ENCODE peak calls at places on chromosomes 1 and 21, in four cellular contexts. M is SK-N-SH, N is HepG2, G is GM12878. I is an unnamed sample.

GRCh38 chr1:215277537-215277936 is 195.0 kb downstream of the KCNK2 start:
- DNase-seq in G (no peak), N (no peak), M (no peak), I (no peak)

GRCh38 chr1:91828007-91828321 is 58.0 kb downstream of the TGFBR3 start:
- DNase-seq in N (no peak), M (no peak), G (no peak), I (no peak)

GRCh38 chr1:109933856-109934711 is 23.4 kb downstream of the CSF1 start:
- DNase-seq in N (peak), G (no peak), M (no peak), I (no peak)

GRCh38 chr21:34595457-34595856 is 19.5 kb downstream of the RCAN1 start:
- DNase-seq in G (no peak), M (no peak), N (peak), I (no peak)

GRCh38 chr1:151494741-151495281 is 16.4 kb upstream of the CGN start:
- DNase-seq in N (peak), G (no peak), M (no peak), I (no peak)

GRCh38 chr1:156052862-156053769 is 482 bp downstream of the UBQLN4 start:
- DNase-seq in M (peak), G (no peak), N (peak), I (peak)

GRCh38 chr1:180169641-180170155 is 15.0 kb downstream of the QSOX1 start:
- DNase-seq in G (no peak), N (no peak), M (no peak), I (no peak)

GRCh38 chr1:214416417-214417212 is 134.8 kb downstream of the PTPN14 start:
- DNase-seq in G (no peak), M (no peak), N (no peak), I (no peak)

GRCh38 chr1:237851209-237851845 is 39.4 kb downstream of the ZP4 start:
- DNase-seq in M (peak), G (no peak), N (peak), I (peak)

GRCh38 chr1:65719391-65719790 is 73.3 kb upstream of the PDE4B start:
- DNase-seq in G (no peak), M (no peak), N (no peak), I (no peak)

GRCh38 chr1:173946380-173946921 is 29.3 kb upstream of the SERPINC1 start:
- DNase-seq in M (no peak), N (no peak), G (no peak), I (no peak)

GRCh38 chr1:116314305-116314919 is 58.6 kb upstream of the ATP1A1 start:
- DNase-seq in M (no peak), N (peak), G (no peak), I (no peak)

GRCh38 chr1:64042331-64043100 is 160.9 kb upstream of the UBE2U start:
- DNase-seq in G (no peak), N (no peak), M (no peak), I (no peak)

GRCh38 chr1:90836345-90836679 is 119.2 kb upstream of the BARHL2 start:
- DNase-seq in N (no peak), G (no peak), M (no peak), I (no peak)

DNA sequence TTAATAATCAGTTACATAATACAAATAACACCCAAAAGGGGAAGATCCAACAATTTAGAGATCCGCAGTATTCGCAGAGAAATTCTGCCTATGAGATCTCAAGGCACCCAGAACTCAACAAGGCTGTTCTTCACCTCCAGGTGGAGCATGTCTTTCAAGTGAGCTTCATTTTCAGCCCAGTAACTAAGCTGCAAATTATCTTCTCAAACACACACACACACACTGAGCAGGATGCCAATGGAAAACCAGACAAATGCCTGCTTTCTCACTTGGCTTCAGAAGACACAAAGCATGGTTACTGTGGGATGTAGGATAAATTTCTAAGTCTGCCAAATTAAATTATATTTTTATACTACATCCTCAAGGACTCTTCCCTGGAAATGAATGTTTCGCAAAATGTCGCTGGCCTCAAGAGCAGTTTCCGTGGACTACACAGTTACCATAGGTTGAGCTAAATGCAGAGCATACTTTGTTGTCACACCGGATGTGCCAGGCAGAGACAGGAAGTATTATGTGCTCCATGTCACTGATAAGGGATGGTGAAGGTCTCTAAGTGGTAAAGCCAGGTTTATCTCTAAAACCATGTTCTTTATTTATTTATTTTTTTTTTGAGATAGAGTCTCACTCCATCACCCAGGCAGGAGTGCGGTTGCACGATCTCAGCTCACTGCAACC is 30.3 kb downstream of the UBR4 start:
- DNase-seq in G (no peak), N (peak), M (peak), I (no peak)
- TF ChIP-seq SMC3 in G (no peak), N (peak), M (peak), I (peak)

DNA sequence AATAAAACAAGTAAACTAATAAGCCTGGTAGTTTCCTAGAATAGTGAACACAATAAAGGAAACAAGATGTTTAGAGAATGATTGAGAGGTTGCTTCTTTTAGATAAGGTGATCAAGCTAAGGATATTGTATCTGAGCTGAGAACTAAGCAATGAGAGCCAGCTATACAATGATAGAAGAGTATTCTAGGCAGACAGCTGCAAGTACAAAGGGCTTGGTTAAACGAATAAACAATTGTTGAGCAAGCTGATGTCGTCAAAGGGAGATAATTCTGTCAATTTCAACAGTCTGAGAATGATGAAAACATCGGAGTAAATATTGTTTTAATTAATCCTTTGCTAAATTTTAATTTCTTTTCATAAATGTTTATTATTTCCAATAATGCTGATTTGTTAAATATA is 5.5 kb upstream of the FH start:
- DNase-seq in G (no peak), M (no peak), N (no peak), I (no peak)
- TF ChIP-seq REST in G (no peak), M (no peak), N (no peak), I (no peak)

GRCh38 chr1:153798468-153798780 is 23.2 kb downstream of the SLC27A3 start:
- DNase-seq in G (no peak), N (no peak), M (no peak), I (no peak)

GRCh38 chr1:153795325-153795837 is 20.2 kb downstream of the SLC27A3 start:
- DNase-seq in M (no peak), N (no peak), G (no peak), I (no peak)

GRCh38 chr1:153795934-153796785 is 21.0 kb downstream of the SLC27A3 start:
- DNase-seq in N (no peak), G (no peak), M (no peak), I (no peak)

GRCh38 chr1:153799016-153799415 is 23.8 kb downstream of the SLC27A3 start:
- DNase-seq in G (no peak), M (no peak), N (no peak), I (no peak)

DNA sequence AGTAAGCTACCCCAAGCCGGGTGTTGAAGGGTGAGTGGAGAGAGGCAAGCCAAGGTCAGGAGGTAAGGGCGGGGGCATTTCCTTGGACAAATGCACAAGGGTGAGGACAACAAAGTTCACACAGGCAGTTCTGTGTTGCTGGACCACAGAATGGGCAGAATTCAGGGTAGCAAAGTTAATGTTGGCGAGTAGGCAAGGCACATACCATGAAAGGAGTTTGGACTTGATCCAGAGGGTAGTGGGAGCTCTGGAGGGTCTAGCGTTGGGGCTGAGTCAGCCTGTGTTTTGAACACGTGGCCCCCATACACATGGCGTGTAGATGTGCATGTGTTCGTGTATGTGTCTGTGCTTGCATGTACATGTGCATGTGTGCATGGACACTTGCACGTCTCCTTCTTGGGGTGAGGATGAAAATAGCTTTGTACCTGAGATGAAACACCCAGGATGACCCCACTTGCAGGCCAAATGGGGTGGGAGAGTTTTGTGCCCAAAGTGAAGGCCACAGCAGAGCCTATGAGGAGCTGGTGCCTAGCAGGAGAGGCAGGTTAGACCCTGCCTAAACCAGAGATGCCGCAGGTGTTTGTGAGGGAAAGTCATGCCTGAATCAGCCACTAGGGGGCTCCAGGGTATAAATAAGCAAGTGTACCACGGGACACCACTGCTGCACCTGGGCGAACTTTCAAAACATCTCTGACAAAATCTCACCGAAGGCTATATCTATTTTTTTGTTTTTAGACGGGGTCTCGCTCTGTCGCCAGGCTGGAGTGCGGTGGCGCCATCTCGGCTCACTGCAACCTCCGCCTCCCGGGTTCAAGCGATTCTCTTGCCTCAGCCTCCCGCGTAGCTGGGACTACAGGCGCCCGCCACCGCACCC is 21.8 kb downstream of the SLC27A3 start:
- DNase-seq in G (no peak), N (peak), M (peak), I (peak)
- TF ChIP-seq PBX3 in G (no peak), N (no peak), M (no peak), I (no peak)

GRCh38 chr1:47223174-47223920 is 8.7 kb downstream of the TAL1 start:
- DNase-seq in G (no peak), M (no peak), N (no peak), I (no peak)
- TF ChIP-seq SMC3 in G (no peak), M (no peak), N (no peak), I (no peak)

DNA sequence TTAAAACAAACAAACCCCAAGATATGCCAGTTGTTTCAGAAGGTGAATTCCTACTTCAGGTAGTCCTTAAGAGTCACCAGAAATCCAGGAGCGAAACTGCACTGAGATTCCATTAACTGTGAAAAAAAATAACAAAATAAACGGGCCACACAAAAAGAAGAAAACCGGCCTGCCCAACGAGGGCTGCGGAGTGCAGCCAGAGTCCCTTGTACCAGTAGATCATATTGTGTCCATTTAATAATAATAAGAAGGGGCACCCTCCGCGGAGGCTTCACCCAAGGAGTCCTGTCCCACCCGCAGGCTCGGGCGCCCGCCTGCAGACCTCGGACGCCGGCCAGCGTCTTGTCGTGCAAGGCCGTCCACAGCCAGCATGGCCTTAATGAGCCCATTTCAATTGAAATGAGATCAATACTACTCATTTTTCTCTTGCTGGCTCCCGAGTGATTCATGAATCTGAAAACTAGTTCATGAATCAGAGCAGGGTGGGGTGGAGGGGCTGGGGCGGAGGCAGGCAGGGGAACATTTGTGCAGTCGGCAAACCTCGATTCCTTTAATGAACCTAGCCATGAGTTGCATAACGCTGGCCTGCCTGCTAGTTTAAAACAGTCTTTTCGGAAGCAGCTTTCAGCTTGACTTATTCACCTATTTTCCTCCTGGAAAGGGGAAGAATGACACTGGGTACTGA is 113.1 kb upstream of the IRF2BP2 start:
- DNase-seq in N (peak), M (peak), G (no peak), I (peak)
- TF ChIP-seq REST in N (no peak), M (peak), G (no peak), I (no peak)

DNA sequence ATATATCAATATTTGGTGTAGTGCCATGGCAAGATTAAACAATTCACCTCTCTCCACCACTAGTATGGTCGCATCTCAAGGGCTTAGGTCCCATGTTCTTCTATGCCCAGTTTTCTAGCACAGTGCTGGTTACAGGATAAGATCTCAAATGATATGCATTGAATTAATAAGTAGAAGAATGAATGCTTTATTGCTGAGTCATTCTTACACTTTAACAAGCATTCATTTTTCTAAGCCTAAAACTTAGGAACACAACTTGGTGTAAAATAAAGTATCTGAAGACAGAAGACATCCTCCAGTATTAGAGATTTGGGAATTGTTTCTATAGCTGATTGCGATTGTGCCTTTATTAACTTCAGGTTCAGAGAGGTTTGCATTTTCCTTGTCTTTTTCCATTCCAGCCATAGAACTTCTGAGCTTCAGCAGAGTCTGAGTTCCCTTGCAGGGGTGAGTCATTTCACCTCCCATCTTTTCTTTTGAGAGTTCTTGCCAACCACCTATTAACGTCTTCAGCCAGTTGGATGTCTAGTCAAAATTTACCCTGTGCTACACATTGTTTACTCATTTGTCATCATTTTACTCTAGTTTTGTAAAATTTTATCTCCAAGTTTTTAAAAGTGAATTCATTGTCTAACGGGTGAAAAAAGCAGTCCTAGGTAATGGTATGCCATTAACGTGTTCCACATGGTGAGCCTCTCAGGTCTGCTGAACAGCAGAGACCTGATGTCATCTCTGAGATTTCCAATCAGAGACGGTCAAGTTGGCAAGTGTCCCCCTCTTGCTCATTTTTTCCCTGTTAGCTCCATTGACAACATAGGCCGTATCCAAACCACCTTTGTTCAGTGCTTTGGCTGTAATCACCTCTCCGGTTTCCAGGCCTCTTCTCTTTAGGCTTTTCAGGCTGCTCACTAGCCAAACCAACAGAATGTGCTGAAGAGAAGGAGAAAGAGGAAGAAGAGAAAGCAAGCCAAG is 85.6 kb downstream of the TBX15 start:
- DNase-seq in M (no peak), G (no peak), N (no peak), I (no peak)
- TF ChIP-seq PBX3 in M (no peak), G (no peak), N (no peak), I (no peak)

DNA sequence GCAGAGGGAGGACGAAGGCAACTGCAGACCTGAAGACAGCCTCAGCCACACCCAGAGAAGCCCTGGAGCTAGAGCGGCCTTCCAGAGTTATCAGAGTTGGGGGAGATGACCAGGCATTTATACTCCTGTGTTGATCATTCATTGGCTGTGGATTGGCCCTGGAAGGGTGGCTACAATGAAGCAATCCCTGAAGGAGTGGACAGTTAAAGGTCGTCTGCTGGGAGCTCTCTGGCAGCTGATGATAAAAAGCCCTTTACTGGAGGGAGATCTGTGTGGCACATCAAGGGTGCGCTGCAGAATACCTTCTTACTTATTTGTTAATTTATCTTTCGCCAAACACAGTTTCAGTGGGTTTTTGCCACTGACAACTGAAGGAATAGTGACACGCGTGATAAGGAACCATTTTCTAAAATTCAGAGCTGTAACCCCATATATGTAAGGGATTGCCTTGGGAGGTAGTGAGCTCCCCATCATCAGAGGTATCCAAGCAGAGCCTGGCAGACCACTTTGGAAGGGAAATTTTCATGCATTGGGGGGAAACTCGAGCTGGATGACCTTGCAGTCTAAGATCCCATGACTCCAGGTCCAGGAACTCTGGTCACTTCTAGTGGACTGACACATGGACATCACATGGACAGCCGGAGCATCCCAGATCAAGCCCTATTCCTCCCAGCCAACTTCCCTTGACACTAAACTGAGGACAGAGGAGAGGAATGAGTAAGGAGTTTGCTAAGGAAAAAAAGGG is 126.4 kb upstream of the GADD45A start:
- DNase-seq in N (no peak), M (no peak), G (no peak), I (no peak)
- TF ChIP-seq SMC3 in N (no peak), M (no peak), G (no peak), I (no peak)